ENCODE peak calls at places on chromosome 5, in seven cellular contexts. J is pancreas, V is esophagus squamous epithelium, P is neural progenitor cell, E is endothelial cell of umbilical vein, O is psoas muscle, G is A549. H is an unnamed sample. For H3K4me1, the result is how much of the 10 kb centered on the place peaks cover.

GRCh38 chr5:150851039-150851438 is 4.7 kb downstream of the IRGM start:
- DNase-seq in J (no peak), G (no peak), P (no peak), O (no peak), V (no peak), E (no peak), H (no peak)

GRCh38 chr5:180720501-180720900 is 19.4 kb downstream of the OR2Y1 start:
- DNase-seq in P (no peak), E (no peak), V (no peak), J (no peak), G (no peak), O (no peak), H (no peak)

GRCh38 chr5:100270323-100270771 is 264.8 kb upstream of the FAM174A start:
- DNase-seq in P (no peak), G (no peak), J (no peak), O (no peak), E (peak), V (no peak), H (no peak)

GRCh38 chr5:79845448-79846197 is 145.4 kb downstream of the MTX3 start:
- DNase-seq in V (no peak), J (no peak), O (no peak), G (no peak), P (no peak), E (no peak), H (no peak)

GRCh38 chr5:66138572-66139116 is 5.5 kb upstream of the SREK1 start:
- DNase-seq in G (no peak), E (no peak), O (no peak), J (no peak), P (no peak), V (no peak), H (no peak)

GRCh38 chr5:177312649-177313181 is 1.0 kb upstream of the MXD3 start:
- DNase-seq in O (no peak), P (peak), G (no peak), E (no peak), V (no peak), J (no peak), H (peak)

GRCh38 chr5:142323480-142324376 is 1.1 kb downstream of the SPRY4 start:
- DNase-seq in O (no peak), P (peak), G (peak), E (peak), V (no peak), J (no peak), H (peak)

GRCh38 chr5:172504736-172505402 is 50.5 kb upstream of the SH3PXD2B start:
- DNase-seq in E (no peak), G (no peak), V (no peak), O (peak), P (no peak), J (no peak), H (no peak)

GRCh38 chr5:19496056-19496455 is 491.9 kb downstream of the CDH18 start:
- DNase-seq in G (no peak), E (no peak), V (no peak), P (no peak), J (no peak), O (no peak), H (no peak)

GRCh38 chr5:146716636-146717035 is 161.9 kb downstream of the PPP2R2B start:
- DNase-seq in V (no peak), P (no peak), O (no peak), J (no peak), E (no peak), G (no peak), H (no peak)

GRCh38 chr5:74915488-74915887 is 49.3 kb upstream of the FAM169A start:
- DNase-seq in J (no peak), G (no peak), O (no peak), E (no peak), P (no peak), V (no peak), H (no peak)

GRCh38 chr5:102796014-102796413 is 40.9 kb downstream of the PAM start:
- DNase-seq in E (no peak), V (no peak), J (no peak), O (no peak), P (no peak), G (no peak), H (no peak)

GRCh38 chr5:41748631-41749030 is 121.6 kb downstream of the OXCT1 start:
- DNase-seq in E (no peak), G (no peak), V (no peak), J (no peak), O (no peak), P (peak), H (no peak)

GRCh38 chr5:9479981-9480380 is 65.9 kb downstream of the SEMA5A start:
- DNase-seq in J (no peak), P (no peak), V (no peak), G (no peak), E (no peak), O (no peak), H (no peak)

GRCh38 chr5:159095218-159095617 is 4.5 kb downstream of the EBF1 start:
- DNase-seq in G (no peak), V (no peak), J (no peak), E (no peak), P (peak), O (peak), H (no peak)
- H3K27ac ChIP-seq in G (peak), V (peak), J (no peak), E (no peak), P (no peak), O (peak), H (no peak)

GRCh38 chr5:55517804-55518203 is 17.0 kb downstream of the PLPP1 start:
- DNase-seq in J (no peak), P (no peak), E (no peak), O (no peak), G (no peak), V (no peak), H (no peak)
- H3K4me1 ChIP-seq in J (under half), P (under half), E (under half), O (under half), G (under half), V (under half), H (under half)

GRCh38 chr5:138466900-138467710 is 1.8 kb downstream of the EGR1 start:
- DNase-seq in O (no peak), V (no peak), G (no peak), J (peak), P (no peak), E (peak), H (no peak)

GRCh38 chr5:138466058-138466899 is 1.0 kb downstream of the EGR1 start:
- DNase-seq in J (peak), V (no peak), G (no peak), E (peak), O (peak), P (no peak), H (peak)

GRCh38 chr5:138464018-138464387 is 1.3 kb upstream of the EGR1 start:
- DNase-seq in G (peak), J (peak), V (peak), O (peak), E (peak), P (peak), H (peak)

GRCh38 chr5:138464388-138465287 is 641 bp upstream of the EGR1 start:
- DNase-seq in O (peak), P (peak), E (peak), J (peak), G (peak), V (peak), H (peak)

GRCh38 chr5:138465288-138466057 is at the start of gene EGR1:
- DNase-seq in V (peak), E (peak), O (peak), P (peak), G (peak), J (peak), H (peak)
- TF ChIP-seq CTCF in V (peak), E (peak), O (no peak), P (peak), G (no peak), J (no peak), H (peak)

DNA sequence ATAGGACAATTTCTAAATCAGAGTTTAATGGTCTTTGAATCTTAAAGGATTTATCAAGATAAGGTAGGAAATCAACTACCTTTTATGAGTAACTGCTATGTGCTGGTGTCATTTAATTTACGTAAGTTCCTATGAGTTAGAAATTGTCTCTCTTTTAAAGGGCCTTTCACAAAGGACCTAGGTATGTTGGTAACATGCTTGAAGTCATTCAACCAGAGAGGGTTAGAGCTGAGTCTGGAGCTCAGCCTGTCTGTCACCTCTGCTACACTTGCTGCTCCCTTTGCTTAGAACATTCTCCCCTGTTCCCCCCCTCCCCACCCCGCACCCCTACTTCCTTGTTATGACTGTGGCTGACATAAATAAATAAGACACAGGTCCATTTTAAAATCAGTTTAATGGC is 190.3 kb upstream of the SEMA6A start:
- DNase-seq in G (no peak), J (no peak), V (no peak), E (no peak), O (no peak), P (no peak), H (no peak)
- H3K27ac ChIP-seq in G (no peak), J (no peak), V (no peak), E (no peak), O (no peak), P (no peak), H (no peak)

GRCh38 chr5:68192679-68193060 is 22.9 kb upstream of the PIK3R1 start:
- DNase-seq in G (no peak), V (no peak), P (no peak), E (no peak), O (no peak), J (no peak), H (no peak)
- H3K4me1 ChIP-seq in G (under half), V (under half), P (under half), E (under half), O (under half), J (under half), H (under half)

GRCh38 chr5:6296524-6296923 is 81.8 kb downstream of the MED10 start:
- DNase-seq in V (no peak), O (no peak), J (no peak), G (no peak), P (no peak), E (no peak), H (no peak)

GRCh38 chr5:6287136-6287535 is 91.2 kb downstream of the MED10 start:
- DNase-seq in J (no peak), E (no peak), P (no peak), O (no peak), G (no peak), V (no peak), H (no peak)

GRCh38 chr5:6286404-6286803 is 91.9 kb downstream of the MED10 start:
- DNase-seq in J (no peak), O (no peak), V (no peak), G (no peak), E (no peak), P (no peak), H (no peak)

GRCh38 chr5:6291961-6292360 is 86.4 kb downstream of the MED10 start:
- DNase-seq in O (no peak), G (no peak), P (peak), J (no peak), E (peak), V (no peak), H (no peak)
- TF ChIP-seq CTCF in O (peak), G (no peak), P (peak), J (no peak), E (peak), V (no peak), H (no peak)